ENCODE peak calls at places on chromosomes 1 and 21, in eight cellular contexts. W is neuronal stem cell; Z is naive thymus-derived CD8-positive, alpha-beta T cell; E is ovary; X is prostate gland; L is HEK293T; Q is HS-5; N is GM18507. F is an unnamed sample.

GRCh38 chr1:34915521-34915920 is 13.9 kb downstream of the DLGAP3 start:
- DNase-seq in W (no peak), Z (no peak), E (no peak), X (no peak), L (no peak), Q (no peak), N (no peak), F (no peak)

GRCh38 chr1:153518562-153518961 is 17.2 kb downstream of the S100A6 start:
- DNase-seq in W (no peak), Z (no peak), E (no peak), X (no peak), L (no peak), Q (no peak), N (no peak), F (no peak)

GRCh38 chr1:96804649-96805048 is 83.1 kb downstream of the PTBP2 start:
- DNase-seq in W (no peak), Z (no peak), E (no peak), X (no peak), L (no peak), Q (no peak), N (no peak), F (no peak)

GRCh38 chr1:160741092-160741501 is 2.0 kb downstream of the SLAMF7 start:
- DNase-seq in W (no peak), Z (no peak), E (no peak), X (no peak), L (no peak), Q (no peak), N (no peak), F (no peak)

GRCh38 chr1:13682443-13682842 is 17.5 kb upstream of the PRDM2 start:
- DNase-seq in W (no peak), Z (no peak), E (no peak), X (no peak), L (no peak), Q (no peak), N (no peak), F (no peak)

GRCh38 chr1:244322791-244323521 is 128.8 kb downstream of the ADSS2 start:
- DNase-seq in W (no peak), Z (no peak), E (no peak), X (peak; percentile 81), L (no peak), Q (peak; percentile 97), N (no peak), F (no peak)

GRCh38 chr1:3821004-3821933 is 25.0 kb upstream of the LRRC47 start:
- DNase-seq in W (no peak), Z (no peak), E (no peak), X (no peak), L (no peak), Q (no peak), N (no peak), F (no peak)

GRCh38 chr1:198929961-198930599 is 291.2 kb downstream of the PTPRC start:
- DNase-seq in W (no peak), Z (peak; percentile 21), E (no peak), X (no peak), L (no peak), Q (no peak), N (no peak), F (no peak)

GRCh38 chr1:230109871-230110667 is 43.0 kb downstream of the GALNT2 start:
- DNase-seq in W (no peak), Z (peak; percentile 16), E (no peak), X (no peak), L (no peak), Q (no peak), N (peak; percentile 75), F (no peak)

GRCh38 chr1:84410328-84411107 is 12.2 kb downstream of the DNASE2B start:
- DNase-seq in W (no peak), Z (no peak), E (no peak), X (no peak), L (no peak), Q (no peak), N (no peak), F (no peak)

GRCh38 chr1:29279406-29279805 is 43.1 kb downstream of the PTPRU start:
- DNase-seq in W (no peak), Z (no peak), E (no peak), X (no peak), L (no peak), Q (no peak), N (no peak), F (no peak)

GRCh38 chr1:36257375-36257767 is 33.1 kb downstream of the THRAP3 start:
- DNase-seq in W (no peak), Z (no peak), E (no peak), X (no peak), L (no peak), Q (no peak), N (no peak), F (no peak)

GRCh38 chr1:8025671-8026144 is 401 bp downstream of the ERRFI1 start:
- DNase-seq in W (no peak), Z (no peak), E (no peak), X (no peak), L (no peak), Q (no peak), N (no peak), F (no peak)

GRCh38 chr21:16071082-16071481 is 341.3 kb downstream of the USP25 start:
- DNase-seq in W (no peak), Z (no peak), E (peak; percentile 35), X (peak; percentile 32), L (no peak), Q (no peak), N (no peak), F (no peak)